ENCODE peak calls at places on chromosomes 3 and 15, in eight cellular contexts. G is A673, Z is dorsolateral prefrontal cortex, O is hepatocyte, N is B cell, P is HCT116, Q is RWPE1, L is AG09309. J is an unnamed sample.

GRCh38 chr3:37112987-37113386 is 61.4 kb downstream of the LRRFIP2 start:
- DNase-seq in G (no peak), Z (no peak), O (no peak), N (no peak), P (no peak), Q (no peak), L (no peak), J (no peak)

GRCh38 chr3:120040813-120041377 is 53.4 kb downstream of the GSK3B start:
- DNase-seq in G (no peak), Z (no peak), O (no peak), N (no peak), P (no peak), Q (no peak), L (no peak), J (no peak)

GRCh38 chr3:48301814-48302194 is 31.7 kb downstream of the SPINK8 start:
- DNase-seq in G (peak; percentile 10), Z (peak; percentile 8), O (peak; percentile 40), N (no peak), P (peak; percentile 16), Q (peak; percentile 63), L (no peak), J (peak; percentile 49)

GRCh38 chr15:67433495-67434099 is 87.3 kb upstream of the C15orf61 start:
- DNase-seq in G (peak; percentile 67), Z (no peak), O (peak; percentile 64), N (peak; percentile 31), P (peak; percentile 27), Q (peak; percentile 63), L (peak; percentile 13), J (peak; percentile 67)

GRCh38 chr3:174355505-174355904 is 503.6 kb upstream of the NAALADL2 start:
- DNase-seq in G (peak; percentile 27), Z (no peak), O (peak; percentile 31), N (no peak), P (peak; percentile 26), Q (no peak), L (no peak), J (peak; percentile 48)

GRCh38 chr3:182729903-182730674 is 63.2 kb upstream of the ATP11B start:
- DNase-seq in G (no peak), Z (no peak), O (no peak), N (peak; percentile 68), P (no peak), Q (no peak), L (no peak), J (no peak)

GRCh38 chr15:101206173-101206572 is 45.7 kb downstream of the CHSY1 start:
- DNase-seq in G (no peak), Z (peak; percentile 46), O (no peak), N (no peak), P (no peak), Q (no peak), L (no peak), J (no peak)

GRCh38 chr15:45399381-45400212 is 21.3 kb upstream of the GATM start:
- DNase-seq in G (peak; percentile 66), Z (no peak), O (peak; percentile 80), N (peak; percentile 55), P (peak; percentile 60), Q (peak; percentile 52), L (peak; percentile 25), J (peak; percentile 89)

GRCh38 chr3:195068045-195068444 is 202.9 kb downstream of the XXYLT1 start:
- DNase-seq in G (no peak), Z (no peak), O (no peak), N (no peak), P (no peak), Q (no peak), L (no peak), J (peak; percentile 56)

GRCh38 chr15:41286665-41287333 is 45.6 kb downstream of the OIP5 start:
- DNase-seq in G (no peak), Z (no peak), O (no peak), N (no peak), P (no peak), Q (no peak), L (no peak), J (peak; percentile 38)

GRCh38 chr3:112372396-112372795 is 39.4 kb downstream of the CD200 start:
- DNase-seq in G (no peak), Z (no peak), O (no peak), N (no peak), P (no peak), Q (no peak), L (no peak), J (no peak)

GRCh38 chr15:62739507-62739906 is 303.0 kb upstream of the TPM1 start:
- DNase-seq in G (no peak), Z (no peak), O (no peak), N (no peak), P (no peak), Q (no peak), L (no peak), J (peak; percentile 70)

GRCh38 chr15:70355275-70355795 is 257.6 kb upstream of the TLE3 start:
- DNase-seq in G (no peak), Z (no peak), O (no peak), N (no peak), P (no peak), Q (no peak), L (no peak), J (no peak)
- TF ChIP-seq CTCF in G (peak; percentile 17), Z (no peak), O (no peak), N (no peak), P (peak; percentile 55), Q (no peak), L (no peak), J (peak; percentile 35)

GRCh38 chr15:50114381-50114780 is 4.7 kb downstream of the ATP8B4 start:
- DNase-seq in G (no peak), Z (no peak), O (no peak), N (no peak), P (no peak), Q (no peak), L (no peak), J (no peak)

GRCh38 chr15:50119063-50119700 is at the start of gene ATP8B4:
- DNase-seq in G (peak; percentile 9), Z (no peak), O (no peak), N (no peak), P (no peak), Q (no peak), L (no peak), J (no peak)

GRCh38 chr15:50117628-50118027 is 1.4 kb downstream of the ATP8B4 start:
- DNase-seq in G (no peak), Z (no peak), O (no peak), N (no peak), P (no peak), Q (no peak), L (no peak), J (no peak)

GRCh38 chr15:50113187-50113505 is 5.9 kb downstream of the ATP8B4 start:
- DNase-seq in G (no peak), Z (no peak), O (no peak), N (no peak), P (no peak), Q (no peak), L (no peak), J (no peak)

GRCh38 chr15:50116477-50116876 is 2.6 kb downstream of the ATP8B4 start:
- DNase-seq in G (peak; percentile 12), Z (no peak), O (no peak), N (no peak), P (peak; percentile 34), Q (no peak), L (no peak), J (peak; percentile 56)
- TF ChIP-seq CTCF in G (peak; percentile 42), Z (no peak), O (no peak), N (no peak), P (peak; percentile 62), Q (no peak), L (peak; percentile 36), J (peak; percentile 63)

DNA sequence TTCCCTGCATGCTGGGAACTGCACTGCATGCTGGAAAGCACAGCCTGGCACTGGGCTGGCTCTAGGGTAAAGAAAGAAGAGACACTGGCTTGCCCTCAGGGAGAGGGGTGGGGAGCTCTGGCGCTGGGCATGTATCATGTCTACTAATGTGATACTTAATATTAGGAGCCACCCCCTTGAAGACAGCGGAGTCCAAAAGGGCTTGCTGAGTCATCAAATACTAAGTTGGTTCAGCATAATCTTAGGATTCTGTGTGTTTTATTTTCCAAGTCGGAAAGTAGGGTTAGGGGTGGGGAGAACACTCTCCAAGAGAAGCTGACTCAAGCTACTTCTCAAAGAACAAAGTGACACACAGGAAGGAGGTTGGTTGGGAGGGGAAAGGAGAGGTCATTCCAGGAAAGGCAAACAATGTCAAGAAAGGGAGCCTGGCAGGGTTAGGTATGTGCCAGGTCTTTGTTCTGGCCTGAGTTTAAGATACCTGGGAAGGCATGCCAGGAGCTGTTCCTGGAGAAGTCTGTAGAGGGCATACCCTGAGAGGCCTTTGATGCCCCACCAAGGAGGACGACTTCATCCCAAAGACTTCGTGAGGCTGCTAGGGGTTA is 237.8 kb upstream of the NR2E3 start:
- DNase-seq in G (no peak), Z (no peak), O (no peak), N (no peak), P (peak; percentile 23), Q (peak; percentile 75), L (no peak), J (peak; percentile 94)
- TF ChIP-seq CTCF in G (no peak), Z (no peak), O (no peak), N (no peak), P (peak; percentile 34), Q (no peak), L (peak; percentile 12), J (peak; percentile 57)

GRCh38 chr3:134533493-134533892 is 47.6 kb downstream of the CEP63 start:
- DNase-seq in G (no peak), Z (no peak), O (no peak), N (no peak), P (no peak), Q (no peak), L (no peak), J (no peak)

GRCh38 chr3:134542287-134542686 is 56.4 kb downstream of the CEP63 start:
- DNase-seq in G (no peak), Z (no peak), O (no peak), N (no peak), P (no peak), Q (no peak), L (no peak), J (no peak)

GRCh38 chr3:134535186-134535974 is 49.5 kb downstream of the CEP63 start:
- DNase-seq in G (no peak), Z (no peak), O (no peak), N (no peak), P (no peak), Q (no peak), L (no peak), J (no peak)

GRCh38 chr3:134536760-134537159 is 50.9 kb downstream of the CEP63 start:
- DNase-seq in G (no peak), Z (no peak), O (no peak), N (no peak), P (no peak), Q (no peak), L (no peak), J (no peak)
- TF ChIP-seq CTCF in G (no peak), Z (no peak), O (no peak), N (no peak), P (no peak), Q (no peak), L (no peak), J (no peak)